ENCODE peak calls at places on chromosome 2, in six cellular contexts. W is CD8-positive, alpha-beta T cell; Z is prostate gland; P is transverse colon; A is fibroblast of lung; J is right lobe of liver. T is an unnamed sample.

GRCh38 chr2:151762694-151763093 is 28.4 kb upstream of the NEB start:
- DNase-seq in W (no peak), Z (no peak), P (no peak), A (no peak), J (no peak), T (no peak)

GRCh38 chr2:205531082-205531481 is 151.2 kb upstream of the NRP2 start:
- DNase-seq in W (no peak), Z (no peak), P (no peak), A (no peak), J (no peak), T (no peak)

GRCh38 chr2:70029814-70030409 is 57.4 kb upstream of the PCBP1 start:
- DNase-seq in W (no peak), Z (no peak), P (peak; percentile 45), A (peak; percentile 70), J (no peak), T (no peak)

GRCh38 chr2:173708757-173709156 is 256.4 kb downstream of the SP3 start:
- DNase-seq in W (no peak), Z (no peak), P (peak; percentile 17), A (peak; percentile 68), J (no peak), T (peak; percentile 27)

GRCh38 chr2:31318360-31319336 is 84.7 kb downstream of the EHD3 start:
- DNase-seq in W (peak; percentile 56), Z (no peak), P (peak; percentile 49), A (peak; percentile 94), J (no peak), T (no peak)

GRCh38 chr2:158407031-158407430 is 49.5 kb downstream of the CCDC148 start:
- DNase-seq in W (no peak), Z (no peak), P (no peak), A (no peak), J (no peak), T (no peak)

GRCh38 chr2:152176113-152176714 is 651 bp upstream of the STAM2 start:
- DNase-seq in W (no peak), Z (no peak), P (no peak), A (no peak), J (no peak), T (no peak)

GRCh38 chr2:127139766-127140165 is 32.8 kb upstream of the BIN1 start:
- DNase-seq in W (no peak), Z (no peak), P (no peak), A (no peak), J (no peak), T (no peak)

GRCh38 chr2:239778042-239778811 is 246.9 kb downstream of the NDUFA10 start:
- DNase-seq in W (no peak), Z (no peak), P (no peak), A (no peak), J (peak; percentile 40), T (peak; percentile 75)

GRCh38 chr2:199261936-199262335 is 195.8 kb downstream of the SATB2 start:
- DNase-seq in W (no peak), Z (no peak), P (no peak), A (no peak), J (no peak), T (no peak)

GRCh38 chr2:96730212-96730611 is 9.7 kb downstream of the LMAN2L start:
- DNase-seq in W (no peak), Z (no peak), P (no peak), A (no peak), J (no peak), T (no peak)

GRCh38 chr2:181185948-181186347 is 205.5 kb downstream of the UBE2E3 start:
- DNase-seq in W (no peak), Z (no peak), P (no peak), A (no peak), J (no peak), T (no peak)

DNA sequence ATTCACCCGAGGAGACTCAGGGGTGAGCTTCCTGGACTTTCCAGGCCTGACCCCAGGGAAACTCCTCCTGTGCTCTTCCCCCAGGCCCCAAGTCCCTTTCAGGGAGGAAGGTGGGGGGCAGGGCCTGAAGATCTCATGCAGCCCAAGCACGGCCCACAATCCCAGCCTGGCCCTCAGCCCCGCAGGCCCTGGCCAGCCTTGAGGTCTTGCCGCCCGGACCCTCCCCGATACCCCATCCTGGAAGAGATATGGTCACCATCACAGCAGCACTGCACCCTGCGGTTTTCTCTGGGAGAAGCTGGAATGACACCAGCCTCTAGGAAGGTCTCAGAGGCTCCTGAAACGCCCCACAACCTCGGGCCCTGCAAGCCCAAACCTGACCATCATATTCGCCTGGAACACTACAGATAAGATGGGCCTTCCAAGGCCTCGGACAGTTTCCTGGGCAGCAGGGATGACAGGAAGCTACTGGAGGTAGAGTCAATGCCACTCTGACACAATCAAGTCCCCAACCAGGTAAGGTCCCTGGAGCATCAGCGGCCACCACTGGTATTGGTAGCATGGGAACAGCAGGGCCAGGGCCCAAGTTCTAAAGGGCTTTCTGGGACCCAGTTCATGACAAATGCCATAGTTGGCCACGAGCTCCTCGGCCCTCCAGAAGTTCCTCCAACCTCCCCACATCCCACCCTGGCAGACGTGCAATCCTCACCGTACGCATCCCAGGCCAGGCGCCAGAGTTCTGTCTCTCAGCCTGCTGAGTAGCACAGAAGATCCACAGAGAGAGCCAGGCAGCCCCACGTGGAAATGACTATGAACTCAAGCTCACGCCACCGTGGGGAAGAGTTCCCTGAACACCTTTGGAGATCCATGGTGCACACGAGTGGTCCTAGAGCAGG is 8.6 kb downstream of the SDC1 start:
- DNase-seq in W (no peak), Z (no peak), P (no peak), A (no peak), J (peak; percentile 62), T (no peak)
- H3K4me1 ChIP-seq in W (no peaks in the 10 kb centered on the region), Z (peaks cover 20% of the 10 kb centered on the region), P (peaks cover 16% of the 10 kb centered on the region), A (peaks cover 10% of the 10 kb centered on the region), J (no peaks in the 10 kb centered on the region), T (no peaks in the 10 kb centered on the region)

GRCh38 chr2:120678926-120679325 is 56.7 kb upstream of the GLI2 start:
- DNase-seq in W (no peak), Z (no peak), P (no peak), A (no peak), J (no peak), T (no peak)

GRCh38 chr2:120681181-120681580 is 54.5 kb upstream of the GLI2 start:
- DNase-seq in W (no peak), Z (no peak), P (no peak), A (no peak), J (no peak), T (no peak)

GRCh38 chr2:120678251-120678650 is 57.4 kb upstream of the GLI2 start:
- DNase-seq in W (no peak), Z (no peak), P (no peak), A (peak; percentile 71), J (no peak), T (no peak)

GRCh38 chr2:120680136-120680761 is 55.4 kb upstream of the GLI2 start:
- DNase-seq in W (peak; percentile 85), Z (peak; percentile 89), P (peak; percentile 79), A (peak; percentile 91), J (peak; percentile 89), T (peak; percentile 74)

GRCh38 chr2:120679526-120679925 is 56.1 kb upstream of the GLI2 start:
- DNase-seq in W (no peak), Z (no peak), P (no peak), A (no peak), J (no peak), T (no peak)
- H3K27me3 ChIP-seq in W (no peaks in the 10 kb centered on the region), Z (no peaks in the 10 kb centered on the region), P (peaks cover 26% of the 10 kb centered on the region), A (peaks cover 9% of the 10 kb centered on the region), J (no peaks in the 10 kb centered on the region), T (no peaks in the 10 kb centered on the region)

GRCh38 chr2:160353813-160354212 is 139.8 kb downstream of the RBMS1 start:
- DNase-seq in W (no peak), Z (no peak), P (no peak), A (no peak), J (no peak), T (no peak)

GRCh38 chr2:160355080-160355479 is 138.5 kb downstream of the RBMS1 start:
- DNase-seq in W (no peak), Z (no peak), P (no peak), A (no peak), J (no peak), T (no peak)

GRCh38 chr2:160356485-160356884 is 137.1 kb downstream of the RBMS1 start:
- DNase-seq in W (no peak), Z (no peak), P (no peak), A (no peak), J (no peak), T (no peak)

GRCh38 chr2:160353166-160353565 is 140.4 kb downstream of the RBMS1 start:
- DNase-seq in W (no peak), Z (no peak), P (no peak), A (no peak), J (no peak), T (no peak)

GRCh38 chr2:160354677-160355076 is 138.9 kb downstream of the RBMS1 start:
- DNase-seq in W (no peak), Z (no peak), P (no peak), A (no peak), J (no peak), T (no peak)
- H3K4me1 ChIP-seq in W (peaks cover 10% of the 10 kb centered on the region), Z (no peaks in the 10 kb centered on the region), P (peaks cover 6% of the 10 kb centered on the region), A (peaks cover 9% of the 10 kb centered on the region), J (no peaks in the 10 kb centered on the region), T (no peaks in the 10 kb centered on the region)

GRCh38 chr2:224421065-224421464 is 19.2 kb upstream of the FAM124B start:
- DNase-seq in W (no peak), Z (no peak), P (no peak), A (no peak), J (no peak), T (no peak)
- H3K27me3 ChIP-seq in W (no peaks in the 10 kb centered on the region), Z (no peaks in the 10 kb centered on the region), P (no peaks in the 10 kb centered on the region), A (no peaks in the 10 kb centered on the region), J (no peaks in the 10 kb centered on the region), T (no peaks in the 10 kb centered on the region)

DNA sequence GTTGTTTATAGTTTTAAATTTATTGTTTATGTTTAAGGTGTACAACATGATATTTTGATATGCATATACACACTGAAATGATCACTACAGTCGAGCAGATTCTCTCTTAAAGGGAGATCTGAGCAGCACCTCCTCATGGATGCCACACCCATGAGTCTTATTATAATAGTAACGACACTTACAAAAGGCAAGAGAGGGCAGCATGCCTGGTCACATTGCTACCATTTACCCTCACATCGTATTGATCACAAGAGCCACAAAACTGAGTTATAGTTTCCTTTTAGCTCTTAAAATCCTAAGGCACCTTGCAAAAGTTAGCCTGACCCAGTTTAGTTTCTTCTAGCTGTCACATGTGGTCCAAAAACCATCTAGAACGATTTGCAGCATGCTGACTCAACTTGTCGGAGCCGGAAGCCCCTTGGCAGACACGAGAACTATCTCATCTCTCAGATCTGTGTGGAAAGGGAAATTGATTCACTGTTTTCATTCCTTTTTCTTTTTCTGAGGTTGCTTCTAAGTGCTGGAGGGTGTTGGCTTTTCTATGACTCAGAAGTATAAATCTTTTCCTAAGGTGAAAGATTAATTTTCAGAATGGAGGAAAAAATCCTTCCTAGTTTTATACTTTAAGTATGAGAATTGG is 85.3 kb downstream of the CDC42EP3 start:
- DNase-seq in W (peak; percentile 76), Z (peak; percentile 40), P (peak; percentile 43), A (peak; percentile 86), J (no peak), T (no peak)
- H3K4me1 ChIP-seq in W (peaks cover 61% of the 10 kb centered on the region), Z (peaks cover 6% of the 10 kb centered on the region), P (peaks cover 37% of the 10 kb centered on the region), A (peaks cover 44% of the 10 kb centered on the region), J (no peaks in the 10 kb centered on the region), T (peaks cover 69% of the 10 kb centered on the region)

DNA sequence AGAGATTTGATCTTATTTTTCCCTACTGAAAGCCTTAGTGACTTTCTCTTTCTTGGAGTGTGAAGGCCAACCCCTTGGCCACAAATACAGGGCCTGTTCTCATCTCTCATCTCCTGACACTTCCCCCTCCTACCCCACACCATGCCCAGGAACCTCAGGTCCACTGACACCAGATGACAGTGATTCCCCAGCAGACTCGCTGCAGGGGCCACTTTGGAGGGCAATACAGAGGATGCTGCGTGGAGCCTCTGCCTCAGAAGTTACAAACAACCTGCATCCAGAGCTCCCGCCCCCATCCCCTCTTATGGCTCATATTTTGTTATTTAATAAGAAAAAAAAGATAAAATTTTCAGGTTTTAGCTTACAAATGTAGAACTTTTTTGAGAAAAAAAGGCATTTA is 70.1 kb upstream of the LGALSL start:
- DNase-seq in W (no peak), Z (no peak), P (no peak), A (no peak), J (no peak), T (no peak)
- H3K27me3 ChIP-seq in W (no peaks in the 10 kb centered on the region), Z (no peaks in the 10 kb centered on the region), P (peaks cover 7% of the 10 kb centered on the region), A (peaks cover 15% of the 10 kb centered on the region), J (no peaks in the 10 kb centered on the region), T (no peaks in the 10 kb centered on the region)